ENCODE peak calls at places on chromosomes 16 and 17, in eight cellular contexts. K is astrocyte; H is SHP77; C is NCI-H524; G is CD4-positive, alpha-beta T cell; L is Peyer's patch; M is germinal center; Z is cardiac muscle cell. P is an unnamed sample.

GRCh38 chr16:75203667-75204409 is 3.1 kb downstream of the CTRB2 start:
- DNase-seq in K (no peak), H (no peak), C (no peak), G (no peak), L (no peak), M (no peak), Z (no peak), P (no peak)

GRCh38 chr17:55883112-55883511 is 132.3 kb downstream of the PCTP start:
- DNase-seq in K (no peak), H (peak), C (no peak), G (no peak), L (no peak), M (no peak), Z (no peak), P (no peak)

GRCh38 chr17:2064980-2065785 is 10.3 kb downstream of the HIC1 start:
- DNase-seq in K (peak), H (peak), C (no peak), G (no peak), L (no peak), M (peak), Z (peak), P (peak)

GRCh38 chr16:5918553-5919127 is 821.0 kb upstream of the EEF2KMT start:
- DNase-seq in K (no peak), H (no peak), C (no peak), G (no peak), L (peak), M (no peak), Z (no peak), P (no peak)

GRCh38 chr17:79792371-79792871 is 4.5 kb downstream of the CBX8 start:
- DNase-seq in K (no peak), H (no peak), C (no peak), G (no peak), L (no peak), M (no peak), Z (no peak), P (no peak)

GRCh38 chr16:67109407-67110135 is at the start of gene PHAF1:
- DNase-seq in K (peak), H (peak), C (peak), G (peak), L (peak), M (peak), Z (peak), P (peak)

GRCh38 chr17:65936013-65936412 is 255.9 kb downstream of the CEP112 start:
- DNase-seq in K (peak), H (no peak), C (no peak), G (no peak), L (no peak), M (no peak), Z (no peak), P (peak)

GRCh38 chr17:4205917-4206316 is 57.9 kb downstream of the ANKFY1 start:
- DNase-seq in K (no peak), H (no peak), C (no peak), G (no peak), L (no peak), M (no peak), Z (no peak), P (no peak)

GRCh38 chr17:5705081-5705875 is 121.0 kb upstream of the NLRP1 start:
- DNase-seq in K (no peak), H (no peak), C (no peak), G (no peak), L (peak), M (peak), Z (peak), P (peak)

GRCh38 chr16:31467151-31467550 is 4.8 kb upstream of the TGFB1I1 start:
- DNase-seq in K (no peak), H (no peak), C (no peak), G (no peak), L (no peak), M (peak), Z (peak), P (no peak)

GRCh38 chr16:5059386-5060072 is 6.2 kb downstream of the C16orf89 start:
- DNase-seq in K (no peak), H (no peak), C (no peak), G (no peak), L (no peak), M (no peak), Z (no peak), P (no peak)

P was measured in endothelial cell of umbilical vein.